ENCODE peak calls at places on chromosomes 16 and 17, in ten cellular contexts. H, V, D, P, B, M, J, W, I and L are unnamed samples.

GRCh38 chr17:9575381-9576072 is at the start of gene STX8:
- DNase-seq in H (peak), V (peak), D (peak), P (peak), B (peak), M (peak), J (peak), W (peak), I (peak), L (peak)

GRCh38 chr17:72592967-72593325 is 472.1 kb downstream of the SOX9 start:
- DNase-seq in H (no peak), V (no peak), D (no peak), P (no peak), B (no peak), M (no peak), J (no peak), W (no peak), I (no peak), L (no peak)

GRCh38 chr17:48871551-48872351 is 20.8 kb upstream of the ATP5MC1 start:
- DNase-seq in H (no peak), V (peak), D (peak), P (no peak), B (peak), M (peak), J (peak), W (no peak), I (no peak), L (no peak)

GRCh38 chr16:4496305-4496704 is 20.1 kb downstream of the HMOX2 start:
- DNase-seq in H (no peak), V (no peak), D (no peak), P (no peak), B (no peak), M (no peak), J (no peak), W (no peak), I (no peak), L (peak)

GRCh38 chr16:10961231-10961630 is 16.9 kb downstream of the CLEC16A start:
- DNase-seq in H (peak), V (no peak), D (no peak), P (no peak), B (no peak), M (peak), J (peak), W (no peak), I (no peak), L (peak)

GRCh38 chr17:78343099-78343432 is 16.8 kb downstream of the SOCS3 start:
- DNase-seq in H (peak), V (peak), D (peak), P (no peak), B (peak), M (peak), J (peak), W (no peak), I (peak), L (no peak)

GRCh38 chr16:67528870-67529638 is 425 bp downstream of the RIPOR1 start:
- DNase-seq in H (no peak), V (peak), D (no peak), P (no peak), B (peak), M (no peak), J (peak), W (peak), I (peak), L (no peak)

GRCh38 chr16:46972971-46973456 is 460 bp downstream of the DNAJA2 start:
- DNase-seq in H (no peak), V (peak), D (peak), P (peak), B (no peak), M (peak), J (peak), W (peak), I (peak), L (no peak)

GRCh38 chr17:82292251-82293154 is 19.0 kb upstream of the CSNK1D start:
- DNase-seq in H (peak), V (peak), D (peak), P (peak), B (peak), M (peak), J (peak), W (peak), I (peak), L (peak)

GRCh38 chr17:82296511-82297279 is 20.7 kb downstream of the CD7 start:
- DNase-seq in H (no peak), V (no peak), D (no peak), P (no peak), B (no peak), M (no peak), J (no peak), W (no peak), I (peak), L (no peak)

GRCh38 chr17:82291582-82292250 is 18.2 kb upstream of the CSNK1D start:
- DNase-seq in H (no peak), V (peak), D (no peak), P (no peak), B (no peak), M (no peak), J (no peak), W (no peak), I (peak), L (no peak)

GRCh38 chr17:82295472-82295814 is 21.9 kb upstream of the CSNK1D start:
- DNase-seq in H (no peak), V (no peak), D (no peak), P (no peak), B (no peak), M (no peak), J (no peak), W (no peak), I (no peak), L (no peak)

GRCh38 chr17:82294086-82294773 is 20.7 kb upstream of the CSNK1D start:
- DNase-seq in H (no peak), V (no peak), D (no peak), P (no peak), B (no peak), M (no peak), J (no peak), W (no peak), I (no peak), L (no peak)
- H3K4me3 ChIP-seq in H (no peak), V (peak), D (no peak), P (no peak), B (peak), M (no peak), J (peak), W (peak), I (no peak), L (no peak)

DNA sequence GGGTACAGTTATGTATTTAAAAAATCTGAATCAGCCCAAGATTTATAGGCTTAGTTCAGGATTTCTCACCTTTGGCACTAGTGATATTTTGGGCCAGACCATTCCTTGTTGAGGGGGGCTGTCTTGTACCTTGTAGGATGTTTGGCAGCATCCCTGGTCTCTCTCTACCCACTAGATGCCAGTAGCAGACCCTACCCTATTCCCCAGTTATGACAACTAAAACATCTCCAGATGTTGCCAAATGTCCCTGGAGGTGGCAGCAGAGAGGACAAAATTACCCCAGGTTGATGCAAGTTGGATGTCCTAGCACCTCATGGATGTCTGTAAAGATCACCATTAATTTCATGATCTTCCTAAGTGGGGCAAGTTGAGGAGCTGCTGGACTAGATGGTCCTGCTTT is 45.8 kb downstream of the SYT17 start:
- DNase-seq in H (no peak), V (peak), D (no peak), P (no peak), B (no peak), M (no peak), J (no peak), W (no peak), I (no peak), L (no peak)
- TF ChIP-seq CTCF in H (no peak), V (peak), D (no peak), P (no peak), B (no peak), M (no peak), J (no peak), W (peak), I (no peak), L (no peak)

GRCh38 chr16:79844603-79845002 is 244.1 kb upstream of the MAF start:
- DNase-seq in H (no peak), V (no peak), D (no peak), P (no peak), B (no peak), M (no peak), J (no peak), W (no peak), I (no peak), L (no peak)
- H3K4me3 ChIP-seq in H (no peak), V (no peak), D (no peak), P (no peak), B (no peak), M (no peak), J (no peak), W (no peak), I (no peak), L (no peak)

DNA sequence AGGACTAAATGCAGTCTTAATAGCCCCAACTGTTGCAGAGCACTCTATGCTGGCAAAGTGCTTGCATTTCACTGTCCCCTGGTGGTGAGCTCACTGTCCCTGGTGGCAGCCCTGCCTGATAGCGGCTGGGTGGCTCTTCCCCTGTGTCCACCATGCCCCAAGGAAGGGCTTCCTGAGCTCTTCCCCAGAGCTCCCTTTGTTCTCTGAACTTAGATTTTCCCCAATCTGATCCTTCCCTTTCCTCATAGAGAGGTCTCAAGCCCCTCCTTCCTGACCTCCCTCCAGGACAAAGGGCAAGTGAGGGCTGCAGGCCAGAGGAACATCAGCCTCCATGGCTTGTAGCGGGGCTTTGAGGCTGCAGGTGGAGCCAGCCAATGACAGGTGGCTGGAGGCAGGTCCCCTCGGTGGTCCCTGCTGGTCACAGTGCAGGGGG is 17.0 kb downstream of the BEAN1 start:
- DNase-seq in H (no peak), V (peak), D (no peak), P (no peak), B (no peak), M (no peak), J (no peak), W (peak), I (no peak), L (no peak)
- TF ChIP-seq CTCF in H (no peak), V (peak), D (no peak), P (no peak), B (no peak), M (no peak), J (no peak), W (peak), I (no peak), L (peak)

GRCh38 chr16:21646721-21647561 is 5.5 kb downstream of the IGSF6 start:
- DNase-seq in H (no peak), V (no peak), D (peak), P (peak), B (no peak), M (no peak), J (no peak), W (no peak), I (no peak), L (no peak)
- H3K4me3 ChIP-seq in H (no peak), V (no peak), D (no peak), P (peak), B (no peak), M (no peak), J (no peak), W (no peak), I (no peak), L (no peak)